ENCODE peak calls at places on chromosomes 6 and 20, in seven cellular contexts. E is T-helper 2 cell treated with Interferon-gamma antibody and Interleukin-4, amounts not matched to agents 5 μg/mL and 100 μg/mL, for 36 hours; D is breast epithelium; T is endothelial cell of umbilical vein; W is Panc1; N is colonic mucosa; F is AG20443. K is an unnamed sample.

GRCh38 chr6:111515259-111515658 is 32.2 kb upstream of the REV3L start:
- DNase-seq in T (no peak), W (no peak), E (no peak), F (no peak), D (no peak), N (no peak), K (no peak)

GRCh38 chr20:47274449-47275108 is 81.9 kb downstream of the ZMYND8 start:
- DNase-seq in F (peak; percentile 90), D (no peak), T (peak; percentile 96), E (peak; percentile 53), W (peak; percentile 73), N (no peak), K (no peak)

GRCh38 chr6:111837641-111838500 is 35.4 kb downstream of the FYN start:
- DNase-seq in D (no peak), W (no peak), E (peak; percentile 79), F (no peak), T (no peak), N (no peak), K (no peak)

GRCh38 chr20:19968488-19969073 is 48.6 kb upstream of the NAA20 start:
- DNase-seq in D (no peak), T (no peak), F (no peak), E (no peak), N (no peak), W (no peak), K (no peak)

GRCh38 chr6:134979142-134979541 is 29.2 kb upstream of the ALDH8A1 start:
- DNase-seq in T (no peak), E (peak; percentile 78), N (no peak), D (no peak), F (no peak), W (no peak), K (no peak)

GRCh38 chr20:25984933-25985332 is 288.3 kb upstream of the ZNF337 start:
- DNase-seq in N (peak; percentile 39), W (no peak), E (no peak), T (peak; percentile 37), F (peak; percentile 28), D (no peak), K (peak; percentile 34)

GRCh38 chr6:119280586-119281163 is 68.9 kb downstream of the MAN1A1 start:
- DNase-seq in D (no peak), T (no peak), W (no peak), F (peak; percentile 20), N (no peak), E (no peak), K (no peak)

GRCh38 chr6:67952948-67953347 is 682.1 kb upstream of the ADGRB3 start:
- DNase-seq in W (no peak), F (no peak), T (no peak), E (no peak), D (no peak), N (no peak), K (no peak)

GRCh38 chr6:159328052-159328451 is 158.9 kb downstream of the FNDC1 start:
- DNase-seq in F (no peak), N (no peak), T (no peak), E (no peak), D (no peak), W (no peak), K (no peak)

GRCh38 chr6:31575335-31575901 is at the start of gene TNF:
- DNase-seq in W (no peak), T (no peak), N (peak; percentile 62), F (no peak), D (no peak), E (peak; percentile 84), K (no peak)

GRCh38 chr6:96542702-96543101 is 20.2 kb upstream of the FHL5 start:
- DNase-seq in T (no peak), W (no peak), F (no peak), N (no peak), E (no peak), D (no peak), K (peak; percentile 16)

GRCh38 chr6:20924911-20925543 is 390.8 kb downstream of the CDKAL1 start:
- DNase-seq in T (no peak), D (no peak), W (no peak), E (no peak), N (no peak), F (no peak), K (no peak)

GRCh38 chr6:19896580-19897010 is 59.4 kb downstream of the ID4 start:
- DNase-seq in F (no peak), E (no peak), W (no peak), T (no peak), N (no peak), D (peak; percentile 52), K (no peak)

GRCh38 chr6:6699741-6700367 is 111.3 kb downstream of the LY86 start:
- DNase-seq in E (no peak), T (no peak), N (peak; percentile 96), W (no peak), D (peak; percentile 70), F (peak; percentile 92), K (peak; percentile 61)

GRCh38 chr20:52494244-52494643 is 302.7 kb upstream of the ZFP64 start:
- DNase-seq in T (peak; percentile 94), D (no peak), F (peak; percentile 82), W (no peak), N (no peak), E (peak; percentile 45), K (no peak)

GRCh38 chr6:55528624-55529023 is 50.4 kb downstream of the HMGCLL1 start:
- DNase-seq in E (no peak), D (no peak), W (peak; percentile 2), N (peak; percentile 18), F (no peak), T (peak; percentile 80), K (no peak)

GRCh38 chr6:3230275-3231212 is 3.1 kb upstream of the TUBB2B start:
- DNase-seq in D (no peak), E (no peak), F (no peak), N (no peak), W (no peak), T (peak; percentile 8), K (peak; percentile 84)

GRCh38 chr6:53834134-53834533 is 39.3 kb downstream of the LRRC1 start:
- DNase-seq in D (no peak), N (no peak), E (no peak), F (no peak), T (no peak), W (no peak), K (no peak)

GRCh38 chr6:90368601-90369000 is 72.0 kb upstream of the BACH2 start:
- DNase-seq in W (no peak), E (no peak), N (no peak), T (no peak), F (peak; percentile 21), D (no peak), K (no peak)

GRCh38 chr20:32456869-32457421 is 98.8 kb downstream of the ASXL1 start:
- DNase-seq in T (no peak), F (peak; percentile 93), W (no peak), N (no peak), D (no peak), E (no peak), K (peak; percentile 77)

GRCh38 chr6:158033077-158033750 is 51.6 kb downstream of the SYNJ2 start:
- DNase-seq in F (no peak), E (no peak), W (no peak), T (no peak), N (no peak), D (no peak), K (no peak)

GRCh38 chr6:132805548-132805947 is 7.1 kb upstream of the SLC18B1 start:
- DNase-seq in E (no peak), T (no peak), F (no peak), D (no peak), N (no peak), W (no peak), K (no peak)

GRCh38 chr6:33908025-33908424 is 104.2 kb upstream of the MLN start:
- DNase-seq in F (no peak), E (no peak), N (no peak), D (no peak), W (no peak), T (no peak), K (no peak)

K was measured in NCI-H524.